ENCODE peak calls at places on chromosomes 4 and X, in six cellular contexts. G is NCI-H2029; I is GM23248; P is activated CD8-positive, alpha-beta memory T cell treated with anti-CD3 and anti-CD28 coated beads for 4 hours; E is stimulated activated CD8-positive, alpha-beta memory T cell treated with anti-CD3 and anti-CD28 coated beads, Interleukin-2, amount 100 ng/mL, for 1 hour; V is omental fat pad. U is an unnamed sample.

GRCh38 chr4:131644619-131645018 is 1504.5 kb upstream of the PCDH10 start:
- DNase-seq in G (no peak), I (no peak), P (no peak), E (no peak), V (no peak), U (no peak)

GRCh38 chrX:1185556-1185955 is 26.9 kb downstream of the CRLF2 start:
- DNase-seq in G (no peak), I (no peak), P (no peak), E (no peak), V (no peak), U (no peak)

GRCh38 chr4:59655996-59656395 is 1544.1 kb upstream of the ADGRL3 start:
- DNase-seq in G (no peak), I (no peak), P (no peak), E (no peak), V (no peak), U (no peak)

GRCh38 chr4:99653921-99654890 is 3.4 kb downstream of the C4orf54 start:
- DNase-seq in G (no peak), I (no peak), P (no peak), E (no peak), V (no peak), U (no peak)

GRCh38 chrX:45806410-45807121 is 605.9 kb upstream of the DIPK2B start:
- DNase-seq in G (no peak), I (peak), P (no peak), E (no peak), V (no peak), U (no peak)

GRCh38 chr4:141132689-141133145 is 552 bp downstream of the RNF150 start:
- DNase-seq in G (no peak), I (peak), P (no peak), E (no peak), V (no peak), U (no peak)

GRCh38 chrX:46863072-46863471 is 26.2 kb downstream of the RP2 start:
- DNase-seq in G (no peak), I (no peak), P (no peak), E (no peak), V (no peak), U (no peak)

GRCh38 chrX:122567911-122568310 is 616.2 kb upstream of the GRIA3 start:
- DNase-seq in G (no peak), I (peak), P (no peak), E (no peak), V (no peak), U (no peak)

GRCh38 chr4:109233585-109233984 is 68.9 kb downstream of the COL25A1 start:
- DNase-seq in G (no peak), I (peak), P (no peak), E (no peak), V (no peak), U (no peak)

GRCh38 chr4:79284893-79285292 is 41.0 kb downstream of the NAA11 start:
- DNase-seq in G (no peak), I (no peak), P (no peak), E (no peak), V (no peak), U (no peak)

GRCh38 chr4:88327669-88328068 is 43.3 kb upstream of the PPM1K start:
- DNase-seq in G (no peak), I (no peak), P (no peak), E (no peak), V (no peak), U (no peak)

GRCh38 chrX:54695231-54695630 is 102.8 kb downstream of the ITIH6 start:
- DNase-seq in G (no peak), I (peak), P (no peak), E (no peak), V (no peak), U (no peak)

GRCh38 chrX:15525664-15526416 is 25.2 kb downstream of the BMX start:
- DNase-seq in G (peak), I (no peak), P (no peak), E (no peak), V (no peak), U (no peak)

GRCh38 chrX:9897761-9898161 is 69.4 kb upstream of the CLDN34 start:
- DNase-seq in G (no peak), I (peak), P (no peak), E (no peak), V (no peak), U (no peak)

GRCh38 chr4:2804973-2805501 is 12.2 kb downstream of the SH3BP2 start:
- DNase-seq in G (no peak), I (no peak), P (no peak), E (no peak), V (no peak), U (no peak)

GRCh38 chrX:5646818-5647217 is 581.8 kb downstream of the NLGN4X start:
- DNase-seq in G (no peak), I (no peak), P (no peak), E (no peak), V (no peak), U (no peak)

GRCh38 chr4:74012130-74012529 is 13.7 kb upstream of the CXCL5 start:
- DNase-seq in G (no peak), I (no peak), P (no peak), E (no peak), V (no peak), U (no peak)

GRCh38 chr4:101911616-101912015 is 121.1 kb downstream of the BANK1 start:
- DNase-seq in G (no peak), I (no peak), P (no peak), E (no peak), V (no peak), U (no peak)

GRCh38 chr4:48462363-48462762 is 20.8 kb upstream of the SLC10A4 start:
- DNase-seq in G (no peak), I (no peak), P (no peak), E (no peak), V (no peak), U (no peak)

GRCh38 chr4:92714640-92715039 is 410.9 kb downstream of the GRID2 start:
- DNase-seq in G (no peak), I (no peak), P (no peak), E (no peak), V (no peak), U (no peak)

GRCh38 chr4:80386281-80386886 is 50.9 kb downstream of the CFAP299 start:
- DNase-seq in G (peak), I (no peak), P (no peak), E (no peak), V (no peak), U (no peak)

GRCh38 chr4:138178566-138178965 is 63.6 kb downstream of the SLC7A11 start:
- DNase-seq in G (no peak), I (peak), P (no peak), E (no peak), V (no peak), U (no peak)

GRCh38 chr4:98546910-98547544 is 111.4 kb downstream of the TSPAN5 start:
- DNase-seq in G (no peak), I (peak), P (no peak), E (no peak), V (no peak), U (no peak)

GRCh38 chr4:14908635-14909034 is 93.6 kb upstream of the CPEB2 start:
- DNase-seq in G (no peak), I (no peak), P (no peak), E (no peak), V (no peak), U (no peak)

GRCh38 chr4:138910914-138911336 is 104.7 kb upstream of the NOCT start:
- DNase-seq in G (peak), I (peak), P (no peak), E (no peak), V (no peak), U (peak)

GRCh38 chrX:108735680-108736508 is 469 bp downstream of the IRS4 start:
- DNase-seq in G (no peak), I (peak), P (no peak), E (no peak), V (no peak), U (no peak)

GRCh38 chr4:6327220-6327917 is 57.7 kb downstream of the WFS1 start:
- DNase-seq in G (peak), I (peak), P (peak), E (peak), V (peak), U (peak)

GRCh38 chr4:117085185-117085701 is at the start of gene TRAM1L1:
- DNase-seq in G (no peak), I (peak), P (no peak), E (no peak), V (no peak), U (no peak)

GRCh38 chr4:162791321-162791720 is 375.4 kb downstream of the NAF1 start:
- DNase-seq in G (no peak), I (no peak), P (no peak), E (no peak), V (no peak), U (no peak)

GRCh38 chrX:20225488-20225833 is 41.2 kb downstream of the RPS6KA3 start:
- DNase-seq in G (no peak), I (no peak), P (no peak), E (no peak), V (no peak), U (no peak)

GRCh38 chr4:142960134-142960533 is 114.0 kb upstream of the INPP4B start:
- DNase-seq in G (no peak), I (no peak), P (no peak), E (no peak), V (no peak), U (no peak)

GRCh38 chrX:108415891-108416290 is 22.3 kb downstream of the COL4A6 start:
- DNase-seq in G (peak), I (peak), P (no peak), E (no peak), V (no peak), U (no peak)

GRCh38 chrX:45803383-45803921 is 602.8 kb upstream of the DIPK2B start:
- DNase-seq in G (no peak), I (peak), P (no peak), E (no peak), V (no peak), U (no peak)

GRCh38 chr4:149896428-149896827 is 80.8 kb upstream of the IQCM start:
- DNase-seq in G (no peak), I (peak), P (no peak), E (no peak), V (no peak), U (no peak)

GRCh38 chrX:103879339-103879738 is 47.3 kb upstream of the RAB9B start:
- DNase-seq in G (no peak), I (peak), P (no peak), E (no peak), V (no peak), U (no peak)